ENCODE peak calls at places on chromosomes 4 and X, in four cellular contexts. A is SK-N-SH, W is HepG2, Y is WTC11. P is an unnamed sample.

GRCh38 chr4:74659576-74660411 is 134.5 kb downstream of the BTC start:
- DNase-seq in A (no peak), W (peak; percentile 92), Y (no peak), P (peak; percentile 49)

GRCh38 chr4:71132486-71132885 is 139.0 kb downstream of the DCK start:
- DNase-seq in A (no peak), W (no peak), Y (no peak), P (no peak)

GRCh38 chr4:165874072-165874798 is 1.2 kb downstream of the TLL1 start:
- DNase-seq in A (peak; percentile 16), W (no peak), Y (peak; percentile 18), P (no peak)

GRCh38 chrX:86379209-86379608 is 231.0 kb downstream of the DACH2 start:
- DNase-seq in A (no peak), W (peak; percentile 78), Y (no peak), P (no peak)

GRCh38 chr4:1196421-1197183 is 24.2 kb upstream of the SPON2 start:
- DNase-seq in A (peak; percentile 37), W (no peak), Y (no peak), P (no peak)

GRCh38 chr4:119207051-119207450 is 5.5 kb upstream of the USP53 start:
- DNase-seq in A (no peak), W (no peak), Y (no peak), P (no peak)

GRCh38 chrX:105323951-105324350 is 103.5 kb upstream of the TEX13A start:
- DNase-seq in A (no peak), W (no peak), Y (no peak), P (no peak)

GRCh38 chr4:163590609-163591264 is 96.2 kb downstream of the TMA16 start:
- DNase-seq in A (no peak), W (no peak), Y (no peak), P (no peak)

GRCh38 chrX:110086916-110087484 is 84.1 kb downstream of the TMEM164 start:
- DNase-seq in A (no peak), W (peak; percentile 12), Y (no peak), P (peak; percentile 54)

GRCh38 chrX:131816551-131817136 is 206.5 kb upstream of the STK26 start:
- DNase-seq in A (peak; percentile 51), W (no peak), Y (no peak), P (no peak)

GRCh38 chr4:99382745-99383360 is 30.3 kb upstream of the ADH1C start:
- DNase-seq in A (no peak), W (no peak), Y (no peak), P (no peak)

GRCh38 chrX:17456526-17456925 is 81.5 kb downstream of the NHS start:
- DNase-seq in A (no peak), W (no peak), Y (no peak), P (no peak)

GRCh38 chr4:80173387-80173786 is 23.9 kb upstream of the PRDM8 start:
- DNase-seq in A (no peak), W (no peak), Y (no peak), P (no peak)

GRCh38 chr4:8641931-8642650 is 49.5 kb downstream of the CPZ start:
- DNase-seq in A (no peak), W (no peak), Y (peak; percentile 6), P (no peak)

GRCh38 chr4:112172180-112172579 is 26.9 kb downstream of the FAM241A start:
- DNase-seq in A (no peak), W (no peak), Y (no peak), P (no peak)

GRCh38 chr4:78645853-78646757 is 94.5 kb downstream of the ANXA3 start:
- DNase-seq in A (no peak), W (peak; percentile 36), Y (no peak), P (peak; percentile 62)

GRCh38 chr4:184476660-184477059 is 2.3 kb upstream of the IRF2 start:
- DNase-seq in A (no peak), W (no peak), Y (no peak), P (no peak)

GRCh38 chrX:44872319-44872816 is 620 bp upstream of the KDM6A start:
- DNase-seq in A (no peak), W (no peak), Y (peak; percentile 39), P (peak; percentile 45)

GRCh38 chr4:120304801-120305200 is 238.2 kb upstream of the MAD2L1 start:
- DNase-seq in A (no peak), W (no peak), Y (no peak), P (no peak)

GRCh38 chr4:59535541-59535940 is 1664.6 kb upstream of the ADGRL3 start:
- DNase-seq in A (no peak), W (no peak), Y (no peak), P (no peak)

GRCh38 chr4:85166318-85166717 is 199.8 kb upstream of the WDFY3 start:
- DNase-seq in A (no peak), W (no peak), Y (no peak), P (no peak)

GRCh38 chr4:169491211-169491610 is 121.2 kb downstream of the NEK1 start:
- DNase-seq in A (no peak), W (no peak), Y (no peak), P (no peak)

GRCh38 chrX:2819345-2820130 is 9.2 kb upstream of the GYG2 start:
- DNase-seq in A (peak; percentile 39), W (peak; percentile 9), Y (no peak), P (peak; percentile 35)

GRCh38 chr4:68062501-68062900 is 67.2 kb downstream of the TMPRSS11F start:
- DNase-seq in A (no peak), W (no peak), Y (no peak), P (peak; percentile 9)

GRCh38 chrX:28058906-28059305 is 77.7 kb upstream of the DCAF8L1 start:
- DNase-seq in A (no peak), W (no peak), Y (no peak), P (no peak)

GRCh38 chrX:110087485-110088356 is 84.8 kb downstream of the TMEM164 start:
- DNase-seq in A (no peak), W (no peak), Y (no peak), P (no peak)

GRCh38 chr4:20086768-20087167 is 164.9 kb upstream of the SLIT2 start:
- DNase-seq in A (no peak), W (no peak), Y (no peak), P (no peak)

GRCh38 chr4:168432419-168433146 is 47.7 kb downstream of the DDX60L start:
- DNase-seq in A (no peak), W (no peak), Y (no peak), P (no peak)

GRCh38 chr4:186829740-186830449 is 106.2 kb upstream of the FAT1 start:
- DNase-seq in A (no peak), W (peak; percentile 52), Y (no peak), P (peak; percentile 45)

GRCh38 chr4:11543710-11544109 is 115.0 kb upstream of the HS3ST1 start:
- DNase-seq in A (no peak), W (no peak), Y (no peak), P (no peak)

GRCh38 chrX:30592846-30593245 is 15.3 kb upstream of the TASL start:
- DNase-seq in A (no peak), W (no peak), Y (no peak), P (no peak)

GRCh38 chr4:79492148-79492547 is 84.1 kb upstream of the GK2 start:
- DNase-seq in A (no peak), W (no peak), Y (no peak), P (no peak)

GRCh38 chr4:123052007-123052406 is 129.6 kb upstream of the NUDT6 start:
- DNase-seq in A (no peak), W (no peak), Y (no peak), P (no peak)

GRCh38 chr4:123050014-123050413 is 127.6 kb upstream of the NUDT6 start:
- DNase-seq in A (no peak), W (no peak), Y (no peak), P (no peak)

GRCh38 chr4:123060039-123060770 is 137.8 kb upstream of the NUDT6 start:
- DNase-seq in A (no peak), W (no peak), Y (peak; percentile 26), P (peak; percentile 9)

DNA sequence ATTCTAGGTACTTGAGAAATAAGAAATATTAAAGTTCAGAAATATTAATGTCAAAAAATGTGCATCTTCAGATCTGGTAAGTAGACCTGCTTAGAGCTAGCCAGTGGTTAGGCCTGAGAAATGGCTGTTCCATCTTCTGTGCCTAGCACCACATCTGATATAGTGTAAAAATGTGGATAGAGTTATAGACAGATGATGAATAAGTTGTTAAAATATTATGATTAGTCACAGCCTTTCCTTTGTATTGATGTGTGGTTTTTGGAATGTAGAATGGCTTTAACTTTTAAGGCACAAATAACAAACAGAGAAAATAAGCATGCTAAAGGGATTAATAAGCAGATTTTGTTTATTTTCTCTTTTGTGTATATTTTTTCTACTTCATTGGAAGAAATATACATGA is 133.5 kb upstream of the NUDT6 start:
- DNase-seq in A (no peak), W (no peak), Y (no peak), P (no peak)
- TF ChIP-seq FOXJ3 in A (no peak), W (no peak), Y (no peak), P (no peak)

DNA sequence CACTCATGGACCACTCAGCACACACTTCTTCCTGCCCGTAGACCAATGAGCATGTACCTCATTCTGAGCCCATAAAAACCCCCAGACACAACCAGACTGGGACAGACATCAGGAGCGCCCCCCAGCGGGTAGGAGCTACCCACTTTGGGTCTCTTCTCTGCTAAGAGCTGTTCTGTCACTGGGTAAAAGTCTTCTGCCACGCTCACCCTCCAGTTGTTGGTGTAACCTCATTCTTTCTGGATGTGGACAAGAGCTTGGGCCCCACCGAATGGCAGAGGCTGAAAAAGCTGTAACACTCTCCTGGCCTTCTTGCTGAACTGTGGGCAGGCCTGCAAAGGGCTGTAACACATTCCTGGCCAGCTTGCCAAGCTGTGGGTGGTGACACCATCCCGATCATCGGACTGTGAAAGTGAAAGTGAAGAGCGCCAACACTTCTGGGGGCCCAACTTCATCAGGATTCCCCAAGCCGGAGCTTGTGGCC is 137.6 kb downstream of the TECRL start:
- DNase-seq in A (no peak), W (peak; percentile 31), Y (peak; percentile 25), P (no peak)
- TF ChIP-seq FOXJ3 in A (no peak), W (no peak), Y (no peak), P (no peak)

DNA sequence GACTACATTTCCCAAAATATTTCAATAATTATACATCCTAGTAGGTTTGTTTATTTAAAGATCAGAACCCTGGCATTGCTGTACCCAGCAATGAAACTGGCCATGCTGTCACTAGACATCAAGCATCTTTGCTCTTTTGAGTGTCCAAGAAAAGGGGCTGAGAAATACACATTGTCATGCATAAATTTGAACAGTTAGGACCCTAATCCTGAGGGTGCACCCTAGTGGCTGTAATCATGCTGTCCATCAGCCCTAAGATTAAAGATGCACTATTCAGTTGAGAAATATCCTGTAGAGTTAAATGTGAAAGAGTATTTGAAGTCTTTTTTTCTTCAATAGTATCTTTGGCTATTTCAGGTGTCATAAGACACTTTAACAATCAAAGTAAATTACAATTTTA is 108.8 kb downstream of the NFKB1 start:
- DNase-seq in A (no peak), W (no peak), Y (no peak), P (peak; percentile 16)
- TF ChIP-seq FOXJ3 in A (no peak), W (no peak), Y (no peak), P (no peak)

GRCh38 chrX:1169198-1169597 is 43.3 kb downstream of the CRLF2 start:
- DNase-seq in A (no peak), W (no peak), Y (no peak), P (no peak)

GRCh38 chrX:1172496-1172895 is 40.0 kb downstream of the CRLF2 start:
- DNase-seq in A (no peak), W (no peak), Y (no peak), P (no peak)

GRCh38 chrX:1167918-1168481 is 44.4 kb downstream of the CRLF2 start:
- DNase-seq in A (no peak), W (no peak), Y (no peak), P (no peak)

GRCh38 chrX:1167466-1167865 is 45.0 kb downstream of the CRLF2 start:
- DNase-seq in A (no peak), W (no peak), Y (no peak), P (no peak)

GRCh38 chrX:1170243-1170642 is 42.2 kb downstream of the CRLF2 start:
- DNase-seq in A (no peak), W (no peak), Y (peak; percentile 26), P (no peak)
- TF ChIP-seq FOXJ3 in A (no peak), W (no peak), Y (no peak), P (no peak)

GRCh38 chr4:101264993-101265815 is 82.1 kb downstream of the PPP3CA start:
- DNase-seq in A (no peak), W (no peak), Y (no peak), P (no peak)
- TF ChIP-seq FOXJ3 in A (no peak), W (no peak), Y (no peak), P (no peak)

P was measured in K562.